ENCODE peak calls at places on chromosomes 4 and X, in seven cellular contexts. P is fibroblast of lung; B is CD8-positive, alpha-beta T cell; X is colonic mucosa; L is pancreas; I is neural progenitor cell; V is ovary. U is an unnamed sample. For H3K36me3 and H3K4me1, the result is how much of the 10 kb centered on the place peaks cover.

GRCh38 chrX:34873500-34874225 is 68.9 kb upstream of the FAM47B start:
- DNase-seq in L (no peak), X (no peak), B (no peak), V (no peak), I (peak), P (peak), U (no peak)

GRCh38 chr4:40630335-40631021 is 814 bp upstream of the RBM47 start:
- DNase-seq in I (peak), V (peak), L (peak), P (no peak), X (peak), B (no peak), U (peak)

GRCh38 chr4:57151481-57151880 is 41.3 kb upstream of the IGFBP7 start:
- DNase-seq in X (no peak), L (no peak), P (peak), V (no peak), I (no peak), B (no peak), U (no peak)

GRCh38 chr4:41009411-41009810 is 204.9 kb downstream of the APBB2 start:
- DNase-seq in B (no peak), V (no peak), I (no peak), P (peak), X (no peak), L (no peak), U (no peak)

GRCh38 chr4:11488657-11489448 is 60.2 kb upstream of the HS3ST1 start:
- DNase-seq in X (no peak), L (no peak), B (no peak), P (peak), V (no peak), I (no peak), U (no peak)

GRCh38 chr4:1856920-1857699 is 1.2 kb upstream of the LETM1 start:
- DNase-seq in X (peak), P (no peak), L (no peak), V (peak), I (peak), B (no peak), U (peak)

GRCh38 chrX:39782276-39782675 is 315.5 kb downstream of the BCOR start:
- DNase-seq in V (no peak), L (no peak), X (no peak), P (no peak), I (peak), B (no peak), U (no peak)

GRCh38 chrX:78555401-78555980 is 103.6 kb downstream of the RTL3 start:
- DNase-seq in B (no peak), V (no peak), X (no peak), P (no peak), I (no peak), L (no peak), U (no peak)

GRCh38 chrX:140765043-140765784 is 55.7 kb downstream of the LINC00632 start:
- DNase-seq in I (peak), X (no peak), L (no peak), V (no peak), B (no peak), P (peak), U (no peak)

GRCh38 chrX:87409113-87409841 is 108.3 kb upstream of the KLHL4 start:
- DNase-seq in I (no peak), V (peak), L (peak), X (peak), B (no peak), P (peak), U (peak)

GRCh38 chr4:118905546-118905945 is 16.9 kb downstream of the SYNPO2 start:
- DNase-seq in V (peak), B (no peak), X (no peak), P (peak), I (no peak), L (no peak), U (no peak)

GRCh38 chrX:43589735-43590515 is 66.2 kb upstream of the MAOA start:
- DNase-seq in B (no peak), L (no peak), X (no peak), I (no peak), P (no peak), V (peak), U (no peak)

GRCh38 chr4:172142331-172142738 is 329.1 kb downstream of the GALNTL6 start:
- DNase-seq in X (no peak), I (no peak), L (no peak), V (no peak), B (no peak), P (peak), U (no peak)

GRCh38 chr4:54165438-54165837 is 63.7 kb upstream of the PDGFRA start:
- DNase-seq in P (peak), V (no peak), X (no peak), L (no peak), B (no peak), I (no peak), U (no peak)

GRCh38 chr4:101192244-101192643 is 155.1 kb downstream of the PPP3CA start:
- DNase-seq in X (no peak), L (no peak), V (no peak), I (no peak), B (no peak), P (no peak), U (no peak)

GRCh38 chrX:102746134-102746584 is 25.6 kb downstream of the GPRASP3 start:
- DNase-seq in P (peak), I (peak), X (peak), L (peak), B (no peak), V (peak), U (peak)

GRCh38 chr4:42148453-42148852 is 4.0 kb downstream of the BEND4 start:
- DNase-seq in I (no peak), L (no peak), V (no peak), X (no peak), P (no peak), B (no peak), U (no peak)

GRCh38 chrX:53048169-53049126 is at the start of gene GPR173:
- DNase-seq in X (peak), L (no peak), P (peak), V (peak), I (peak), B (no peak), U (peak)

GRCh38 chr4:79050521-79050880 is 111.3 kb upstream of the PAQR3 start:
- DNase-seq in L (no peak), I (no peak), V (no peak), P (no peak), B (no peak), X (peak), U (no peak)

GRCh38 chrX:68983004-68983857 is 154.4 kb downstream of the EFNB1 start:
- DNase-seq in P (no peak), L (no peak), X (no peak), B (no peak), V (no peak), I (no peak), U (no peak)

GRCh38 chr4:175306436-175306835 is 388.3 kb downstream of the ADAM29 start:
- DNase-seq in P (no peak), I (no peak), B (no peak), L (no peak), V (no peak), X (no peak), U (no peak)

GRCh38 chr4:81490761-81491160 is 19.1 kb upstream of the RASGEF1B start:
- DNase-seq in I (no peak), L (no peak), B (no peak), X (no peak), V (no peak), P (no peak), U (no peak)

GRCh38 chrX:125289209-125289608 is 30.5 kb upstream of the TEX13C start:
- DNase-seq in I (no peak), V (no peak), X (no peak), L (no peak), B (no peak), P (no peak), U (no peak)

GRCh38 chrX:125288343-125288742 is 31.3 kb upstream of the TEX13C start:
- DNase-seq in B (no peak), I (no peak), P (no peak), V (no peak), X (no peak), L (no peak), U (no peak)

GRCh38 chrX:125289920-125290319 is 29.8 kb upstream of the TEX13C start:
- DNase-seq in P (peak), L (no peak), I (no peak), B (no peak), V (no peak), X (no peak), U (no peak)

GRCh38 chrX:125293792-125294780 is 25.6 kb upstream of the TEX13C start:
- DNase-seq in V (no peak), L (no peak), X (no peak), I (no peak), P (no peak), B (no peak), U (no peak)

GRCh38 chrX:125291124-125291523 is 28.5 kb upstream of the TEX13C start:
- DNase-seq in V (no peak), I (no peak), L (no peak), X (no peak), B (no peak), P (no peak), U (no peak)
- H3K36me3 ChIP-seq in V (under half), I (under half), L (under half), X (under half), B (under half), P (under half), U (under half)

GRCh38 chrX:131747173-131747572 is 203.3 kb downstream of the OR13H1 start:
- DNase-seq in B (no peak), L (no peak), X (peak), I (no peak), V (peak), P (peak), U (no peak)

DNA sequence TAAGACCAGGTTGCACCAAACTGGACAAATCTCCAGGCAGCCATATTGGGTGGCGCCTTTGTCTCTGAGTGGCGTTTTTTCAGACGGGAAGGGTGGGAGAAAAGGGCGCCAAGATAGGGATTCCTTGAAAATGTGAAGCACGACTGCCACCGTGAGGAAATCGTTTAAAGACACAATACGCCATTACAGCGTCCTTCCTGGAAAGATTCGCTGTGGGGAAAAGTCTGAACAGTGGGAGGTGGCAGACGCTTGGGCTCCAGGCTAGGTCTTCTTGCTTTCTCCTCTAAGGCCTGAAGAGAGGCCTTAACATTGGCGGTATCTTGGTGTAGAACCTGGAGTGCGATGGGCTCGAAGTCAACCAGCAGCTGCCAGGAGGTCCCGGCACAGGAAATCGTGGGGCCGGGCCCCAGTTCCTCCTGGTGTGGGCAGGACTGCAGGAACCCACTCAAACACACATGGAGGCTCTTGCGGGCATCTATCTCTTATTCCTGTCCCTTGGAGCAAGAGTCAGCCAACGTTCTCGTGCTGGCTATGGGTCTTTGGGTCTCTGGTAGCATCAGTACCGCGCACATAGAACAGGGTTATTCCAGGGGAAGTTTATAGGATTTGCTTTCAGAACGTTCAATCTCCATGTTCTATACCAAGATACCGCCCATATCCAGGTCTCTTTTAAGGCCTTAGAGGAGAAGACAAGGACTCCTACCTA is 208.8 kb downstream of the OR13H1 start:
- DNase-seq in B (no peak), P (peak), I (no peak), V (peak), L (peak), X (peak), U (no peak)
- TF ChIP-seq CTCF in B (no peak), P (no peak), I (no peak), V (no peak), L (peak), X (no peak), U (no peak)

GRCh38 chr4:152708361-152708760 is 28.6 kb upstream of the TMEM154 start:
- DNase-seq in I (no peak), V (no peak), P (no peak), X (no peak), L (no peak), B (no peak), U (no peak)

GRCh38 chr4:152704788-152705187 is 25.0 kb upstream of the TMEM154 start:
- DNase-seq in X (no peak), P (no peak), V (no peak), B (no peak), L (no peak), I (no peak), U (no peak)

GRCh38 chr4:152707632-152708031 is 27.8 kb upstream of the TMEM154 start:
- DNase-seq in B (no peak), I (no peak), V (no peak), L (no peak), X (no peak), P (no peak), U (no peak)

GRCh38 chr4:152708806-152709205 is 29.0 kb upstream of the TMEM154 start:
- DNase-seq in V (no peak), B (no peak), X (no peak), L (no peak), P (no peak), I (no peak), U (no peak)

GRCh38 chr4:152705918-152706317 is 26.1 kb upstream of the TMEM154 start:
- DNase-seq in V (no peak), L (no peak), I (peak), P (no peak), X (no peak), B (no peak), U (no peak)
- H3K4me1 ChIP-seq in V (under half), L (under half), I (under half), P (under half), X (under half), B (under half), U (under half)

GRCh38 chrX:307261-308111 is 11.1 kb downstream of the GTPBP6 start:
- DNase-seq in L (peak), P (no peak), I (no peak), B (no peak), V (no peak), X (no peak), U (no peak)
- H3K36me3 ChIP-seq in L (under half), P (under half), I (under half), B (under half), V (under half), X (under half), U (half or more)

DNA sequence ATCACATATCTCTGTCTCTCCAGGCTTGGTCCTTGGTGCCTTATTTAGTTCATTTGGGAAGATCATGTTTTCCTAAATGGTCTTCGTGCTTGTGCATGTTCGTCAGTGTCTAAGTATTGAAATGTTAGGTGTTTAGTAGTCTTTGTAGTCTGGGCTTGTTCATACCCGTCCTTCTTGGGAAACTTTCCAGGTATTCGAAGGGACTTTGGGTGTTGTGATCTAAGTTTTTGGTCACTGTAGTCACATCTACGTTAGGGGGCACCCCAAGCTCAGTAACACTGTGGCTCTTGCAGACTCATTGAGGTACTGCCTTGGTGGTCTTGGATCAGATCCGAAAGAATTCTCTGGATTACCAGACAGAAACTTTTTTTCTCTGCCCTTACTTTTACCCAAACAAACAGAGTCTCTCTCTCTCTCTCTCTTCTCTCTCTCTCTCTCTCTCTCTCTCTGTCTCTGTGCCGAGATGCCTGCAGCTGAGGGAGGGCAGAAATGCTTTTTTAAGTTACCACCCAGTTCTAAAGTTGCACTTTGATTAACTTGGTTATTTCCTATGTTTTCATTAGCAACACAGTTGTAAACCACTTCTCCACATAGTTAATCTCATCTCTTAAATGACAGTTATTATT is 67.6 kb upstream of the SLC7A3 start:
- DNase-seq in B (no peak), I (peak), P (peak), L (no peak), V (peak), X (peak), U (peak)
- TF ChIP-seq CTCF in B (no peak), I (peak), P (peak), L (no peak), V (no peak), X (no peak), U (no peak)

GRCh38 chrX:132482632-132483031 is 6.2 kb downstream of the MBNL3 start:
- DNase-seq in B (no peak), X (no peak), L (no peak), I (no peak), P (no peak), V (no peak), U (no peak)

GRCh38 chrX:132483951-132484350 is 4.9 kb downstream of the MBNL3 start:
- DNase-seq in L (no peak), V (no peak), P (no peak), B (no peak), I (no peak), X (no peak), U (no peak)

GRCh38 chrX:132481449-132481848 is 7.4 kb downstream of the MBNL3 start:
- DNase-seq in V (no peak), P (no peak), L (no peak), B (no peak), X (no peak), I (no peak), U (no peak)

GRCh38 chrX:132480581-132481203 is 8.1 kb downstream of the MBNL3 start:
- DNase-seq in L (no peak), X (peak), P (peak), B (peak), V (no peak), I (no peak), U (peak)

GRCh38 chrX:132483523-132483922 is 5.3 kb downstream of the MBNL3 start:
- DNase-seq in L (no peak), V (no peak), B (no peak), P (no peak), X (no peak), I (no peak), U (no peak)
- H3K4me1 ChIP-seq in L (under half), V (under half), B (under half), P (under half), X (under half), I (under half), U (under half)

DNA sequence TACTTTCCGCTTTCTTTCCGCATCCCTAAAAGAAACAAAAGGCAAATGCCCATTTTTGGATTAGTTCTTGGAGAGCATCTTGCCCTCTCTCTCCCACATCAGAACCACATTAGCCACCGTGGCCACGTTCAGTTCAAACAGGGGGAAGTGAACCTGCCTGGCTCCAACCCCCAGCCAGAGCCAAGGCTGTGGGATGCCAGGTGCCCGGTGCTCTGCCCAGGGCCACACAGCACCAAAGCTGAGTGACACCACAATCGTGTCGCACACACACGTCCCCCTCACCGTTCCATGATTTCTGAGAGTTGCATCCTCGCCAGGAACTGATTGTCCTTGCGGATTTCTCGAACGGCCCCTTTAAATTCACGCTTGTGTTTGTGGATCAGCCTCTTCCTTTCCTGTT is 24.3 kb downstream of the NOP14 start:
- DNase-seq in B (no peak), X (no peak), L (peak), V (peak), P (no peak), I (no peak), U (no peak)
- H3K36me3 ChIP-seq in B (under half), X (under half), L (under half), V (under half), P (half or more), I (under half), U (under half)

U was measured in heart right ventricle.